ENCODE peak calls at places on chromosomes 7 and 10, in seven cellular contexts. X is stimulated activated CD8-positive, alpha-beta memory T cell treated with anti-CD3 and anti-CD28 coated beads, Interleukin-4, amount 100 ng/mL, for 4 hours; M is right atrium auricular region; L is breast epithelium; V is memory B cell; P is activated naive CD8-positive, alpha-beta T cell treated with anti-CD3 and anti-CD28 coated beads, Interleukin-2, amount 50 U/mL, for 16 hours; T is NCI-H510A treated with DMSO at 0.1 percent for 48 hours. F is an unnamed sample.

GRCh38 chr7:46291601-46292150 is 370.6 kb upstream of the IGFBP3 start:
- DNase-seq in X (no peak), T (no peak), P (no peak), M (no peak), L (no peak), V (no peak), F (no peak)

GRCh38 chr10:3074145-3074665 is 6.9 kb downstream of the PFKP start:
- DNase-seq in L (no peak), X (no peak), M (no peak), P (no peak), V (no peak), T (no peak), F (no peak)

GRCh38 chr7:150950496-150951180 is 27.5 kb downstream of the KCNH2 start:
- DNase-seq in M (no peak), P (no peak), X (no peak), L (no peak), V (no peak), T (no peak), F (no peak)

GRCh38 chr10:131016556-131016955 is 295.0 kb downstream of the TCERG1L start:
- DNase-seq in X (no peak), M (no peak), T (no peak), P (no peak), V (no peak), L (no peak), F (no peak)

GRCh38 chr7:117399820-117400422 is 27.4 kb downstream of the ASZ1 start:
- DNase-seq in X (no peak), T (peak), M (no peak), P (no peak), V (no peak), L (no peak), F (no peak)

GRCh38 chr10:87987206-87987605 is 123.8 kb downstream of the PTEN start:
- DNase-seq in V (no peak), P (no peak), T (no peak), X (no peak), L (no peak), M (no peak), F (no peak)

GRCh38 chr10:29650552-29650944 is 15.8 kb upstream of the SVIL start:
- DNase-seq in P (no peak), V (no peak), M (no peak), L (no peak), T (no peak), X (no peak), F (no peak)

GRCh38 chr10:61541960-61542359 is 88.8 kb upstream of the TMEM26 start:
- DNase-seq in T (no peak), M (no peak), P (no peak), X (no peak), V (no peak), L (no peak), F (no peak)

GRCh38 chr7:98351136-98351535 is 49.8 kb downstream of the BAIAP2L1 start:
- DNase-seq in X (no peak), P (no peak), V (no peak), M (no peak), L (no peak), T (no peak), F (no peak)

GRCh38 chr10:44970812-44971395 is 7.7 kb downstream of the DEPP1 start:
- DNase-seq in L (no peak), P (no peak), T (no peak), X (no peak), M (no peak), V (no peak), F (no peak)

GRCh38 chr7:105639677-105640493 is 58.6 kb upstream of the EFCAB10 start:
- DNase-seq in L (no peak), T (no peak), M (no peak), P (no peak), V (no peak), X (no peak), F (no peak)

GRCh38 chr7:135183478-135183877 is 13.0 kb upstream of the CYREN start:
- DNase-seq in L (no peak), P (no peak), T (no peak), V (no peak), M (no peak), X (no peak), F (no peak)

GRCh38 chr7:71752171-71752935 is 620.4 kb downstream of the GALNT17 start:
- DNase-seq in T (no peak), L (no peak), M (no peak), V (no peak), X (no peak), P (no peak), F (peak)

GRCh38 chr10:7576340-7576739 is 90.4 kb downstream of the ITIH5 start:
- DNase-seq in M (no peak), P (no peak), L (no peak), V (no peak), X (no peak), T (no peak), F (no peak)

GRCh38 chr7:101494602-101495329 is 132.1 kb downstream of the COL26A1 start:
- DNase-seq in M (no peak), T (no peak), X (no peak), P (no peak), L (no peak), V (no peak), F (peak)

GRCh38 chr7:140489021-140489349 is 9.7 kb upstream of the MKRN1 start:
- DNase-seq in V (no peak), T (no peak), L (no peak), P (no peak), M (no peak), X (no peak), F (no peak)

GRCh38 chr7:34991938-34992840 is 45.1 kb downstream of the DPY19L1 start:
- DNase-seq in V (no peak), X (peak), M (no peak), T (no peak), P (no peak), L (no peak), F (no peak)

GRCh38 chr7:39741942-39742623 is 118.7 kb downstream of the RALA start:
- DNase-seq in L (no peak), V (peak), P (no peak), T (no peak), X (no peak), M (no peak), F (peak)

GRCh38 chr7:155674556-155674955 is 30.1 kb downstream of the RBM33 start:
- DNase-seq in V (no peak), M (no peak), X (no peak), P (no peak), L (no peak), T (no peak), F (no peak)

GRCh38 chr10:13839430-13839986 is 252.7 kb downstream of the PRPF18 start:
- DNase-seq in M (peak), T (no peak), P (no peak), V (no peak), L (no peak), X (no peak), F (no peak)

GRCh38 chr10:10869592-10869991 is 148.1 kb upstream of the CELF2 start:
- DNase-seq in T (no peak), V (no peak), L (no peak), P (no peak), M (no peak), X (no peak), F (no peak)

GRCh38 chr10:44955408-44956070 is 4.1 kb upstream of the RASSF4 start:
- DNase-seq in T (no peak), P (no peak), X (no peak), M (peak), L (no peak), V (no peak), F (no peak)

GRCh38 chr10:131098416-131098952 is 213.0 kb downstream of the TCERG1L start:
- DNase-seq in P (no peak), T (no peak), L (no peak), V (no peak), X (no peak), M (no peak), F (no peak)

GRCh38 chr7:70614237-70614984 is 517.5 kb upstream of the GALNT17 start:
- DNase-seq in V (no peak), L (peak), T (peak), M (peak), P (no peak), X (no peak), F (peak)

GRCh38 chr7:17239683-17240521 is 58.5 kb upstream of the AHR start:
- DNase-seq in L (no peak), X (no peak), T (no peak), M (no peak), P (no peak), V (no peak), F (no peak)

GRCh38 chr7:32158076-32158475 is 87.9 kb upstream of the PDE1C start:
- DNase-seq in V (no peak), M (no peak), X (no peak), L (no peak), P (no peak), T (no peak), F (no peak)

GRCh38 chr7:99196536-99197288 is 11.2 kb downstream of the KPNA7 start:
- DNase-seq in L (no peak), X (no peak), T (no peak), V (no peak), M (no peak), P (no peak), F (no peak)

GRCh38 chr10:47283101-47283630 is 16.8 kb upstream of the GDF10 start:
- DNase-seq in L (no peak), V (no peak), X (no peak), M (no peak), P (no peak), T (no peak), F (no peak)

GRCh38 chr7:435518-436366 is 83.9 kb downstream of the PDGFA start:
- DNase-seq in L (no peak), X (no peak), T (no peak), V (no peak), M (no peak), P (no peak), F (no peak)

GRCh38 chr7:78368781-78369180 is 570.2 kb downstream of the PHTF2 start:
- DNase-seq in V (no peak), L (no peak), T (no peak), M (no peak), P (no peak), X (no peak), F (no peak)